ENCODE peak calls at places on chromosomes 4 and X, in five cellular contexts. One of them, this sample, is unnamed.
A peak's percentile ranks its signal among the peaks of the same experiment; 100 is the strongest.

GRCh38 chr4:64899563-64899962 is 490.3 kb upstream of the TECRL start:
- DNase-seq in right lobe of liver: no peak
- DNase-seq in neural progenitor cell: no peak
- DNase-seq in fibroblast of villous mesenchyme: no peak
- DNase-seq in upper lobe of right lung: no peak
- DNase-seq in this sample: no peak

GRCh38 chr4:102759835-102760644 is 728 bp downstream of the MANBA start:
- DNase-seq in right lobe of liver: no peak
- DNase-seq in neural progenitor cell: peak; percentile 74
- DNase-seq in upper lobe of right lung: no peak
- DNase-seq in fibroblast of villous mesenchyme: peak; percentile 73
- DNase-seq in this sample: no peak

GRCh38 chr4:83456184-83456501 is 285 bp downstream of the MRPS18C start:
- DNase-seq in upper lobe of right lung: no peak
- DNase-seq in right lobe of liver: no peak
- DNase-seq in fibroblast of villous mesenchyme: no peak
- DNase-seq in neural progenitor cell: no peak
- DNase-seq in this sample: no peak

GRCh38 chrX:83984961-83985360 is 124.0 kb downstream of the CYLC1 start:
- DNase-seq in fibroblast of villous mesenchyme: no peak
- DNase-seq in neural progenitor cell: no peak
- DNase-seq in upper lobe of right lung: no peak
- DNase-seq in right lobe of liver: no peak
- DNase-seq in this sample: no peak

GRCh38 chr4:16122784-16123183 is 39.0 kb upstream of the PROM1 start:
- DNase-seq in right lobe of liver: no peak
- DNase-seq in neural progenitor cell: no peak
- DNase-seq in upper lobe of right lung: no peak
- DNase-seq in fibroblast of villous mesenchyme: no peak
- DNase-seq in this sample: no peak

GRCh38 chr4:140135529-140136021 is 18.4 kb downstream of the MAML3 start:
- DNase-seq in right lobe of liver: no peak
- DNase-seq in upper lobe of right lung: peak; percentile 69
- DNase-seq in fibroblast of villous mesenchyme: peak; percentile 71
- DNase-seq in neural progenitor cell: no peak
- DNase-seq in this sample: peak; percentile 39

GRCh38 chr4:141080668-141081067 is 52.6 kb downstream of the RNF150 start:
- DNase-seq in neural progenitor cell: no peak
- DNase-seq in fibroblast of villous mesenchyme: no peak
- DNase-seq in upper lobe of right lung: no peak
- DNase-seq in right lobe of liver: no peak
- DNase-seq in this sample: no peak

GRCh38 chrX:50081282-50081955 is 119.4 kb downstream of the AKAP4 start:
- DNase-seq in right lobe of liver: peak; percentile 51
- DNase-seq in upper lobe of right lung: peak; percentile 69
- DNase-seq in neural progenitor cell: peak; percentile 50
- DNase-seq in fibroblast of villous mesenchyme: peak; percentile 19
- DNase-seq in this sample: peak; percentile 58

GRCh38 chr4:138870739-138871633 is 144.6 kb upstream of the NOCT start:
- DNase-seq in fibroblast of villous mesenchyme: peak; percentile 81
- DNase-seq in right lobe of liver: peak; percentile 57
- DNase-seq in upper lobe of right lung: no peak
- DNase-seq in neural progenitor cell: peak; percentile 81
- DNase-seq in this sample: peak; percentile 20

GRCh38 chr4:7863911-7864681 is 75.6 kb downstream of the AFAP1 start:
- DNase-seq in upper lobe of right lung: no peak
- DNase-seq in neural progenitor cell: peak; percentile 23
- DNase-seq in fibroblast of villous mesenchyme: no peak
- DNase-seq in right lobe of liver: no peak
- DNase-seq in this sample: no peak

GRCh38 chrX:56784666-56785065 is 55.6 kb downstream of the NBDY start:
- DNase-seq in right lobe of liver: no peak
- DNase-seq in upper lobe of right lung: peak; percentile 2
- DNase-seq in neural progenitor cell: no peak
- DNase-seq in fibroblast of villous mesenchyme: no peak
- DNase-seq in this sample: no peak

GRCh38 chrX:52341493-52341892 is 27.3 kb upstream of the XAGE2 start:
- DNase-seq in right lobe of liver: no peak
- DNase-seq in neural progenitor cell: no peak
- DNase-seq in upper lobe of right lung: no peak
- DNase-seq in fibroblast of villous mesenchyme: no peak
- DNase-seq in this sample: no peak

GRCh38 chrX:102957751-102958150 is 20.7 kb downstream of the RAB40AL start:
- DNase-seq in upper lobe of right lung: no peak
- DNase-seq in neural progenitor cell: no peak
- DNase-seq in fibroblast of villous mesenchyme: peak; percentile 8
- DNase-seq in right lobe of liver: no peak
- DNase-seq in this sample: no peak

GRCh38 chr4:123127218-123127617 is 204.8 kb upstream of the NUDT6 start:
- DNase-seq in upper lobe of right lung: no peak
- DNase-seq in neural progenitor cell: no peak
- DNase-seq in right lobe of liver: no peak
- DNase-seq in fibroblast of villous mesenchyme: peak; percentile 44
- DNase-seq in this sample: no peak

GRCh38 chrX:134626434-134626833 is 31.8 kb downstream of the PLAC1 start:
- DNase-seq in right lobe of liver: no peak
- DNase-seq in upper lobe of right lung: no peak
- DNase-seq in neural progenitor cell: no peak
- DNase-seq in fibroblast of villous mesenchyme: no peak
- DNase-seq in this sample: no peak

GRCh38 chr4:147236806-147237205 is 244.1 kb upstream of the EDNRA start:
- DNase-seq in right lobe of liver: no peak
- DNase-seq in fibroblast of villous mesenchyme: no peak
- DNase-seq in upper lobe of right lung: no peak
- DNase-seq in neural progenitor cell: no peak
- DNase-seq in this sample: no peak

GRCh38 chr4:6907658-6908191 is 1.9 kb upstream of the TBC1D14 start:
- DNase-seq in right lobe of liver: no peak
- DNase-seq in neural progenitor cell: peak; percentile 77
- DNase-seq in upper lobe of right lung: peak; percentile 80
- DNase-seq in fibroblast of villous mesenchyme: peak; percentile 41
- DNase-seq in this sample: no peak

GRCh38 chrX:66221856-66222255 is 57.8 kb downstream of the HEPH start:
- DNase-seq in upper lobe of right lung: no peak
- DNase-seq in right lobe of liver: no peak
- DNase-seq in neural progenitor cell: no peak
- DNase-seq in fibroblast of villous mesenchyme: no peak
- DNase-seq in this sample: no peak

GRCh38 chrX:134364711-134365110 is 95.3 kb upstream of the HPRT1 start:
- DNase-seq in upper lobe of right lung: no peak
- DNase-seq in neural progenitor cell: no peak
- DNase-seq in right lobe of liver: no peak
- DNase-seq in fibroblast of villous mesenchyme: peak; percentile 13
- DNase-seq in this sample: no peak

GRCh38 chrX:51776851-51777250 is 33.6 kb downstream of the GSPT2 start:
- DNase-seq in fibroblast of villous mesenchyme: no peak
- DNase-seq in upper lobe of right lung: no peak
- DNase-seq in neural progenitor cell: no peak
- DNase-seq in right lobe of liver: no peak
- DNase-seq in this sample: no peak

GRCh38 chr4:182307746-182308145 is 64.5 kb downstream of the TENM3 start:
- DNase-seq in neural progenitor cell: no peak
- DNase-seq in right lobe of liver: no peak
- DNase-seq in upper lobe of right lung: no peak
- DNase-seq in fibroblast of villous mesenchyme: peak; percentile 86
- DNase-seq in this sample: no peak

GRCh38 chr4:725368-726234 is 20.0 kb downstream of the PCGF3 start:
- DNase-seq in neural progenitor cell: no peak
- DNase-seq in right lobe of liver: no peak
- DNase-seq in upper lobe of right lung: no peak
- DNase-seq in fibroblast of villous mesenchyme: no peak
- DNase-seq in this sample: no peak

GRCh38 chr4:61628282-61628681 is 428.2 kb downstream of the ADGRL3 start:
- DNase-seq in fibroblast of villous mesenchyme: no peak
- DNase-seq in upper lobe of right lung: no peak
- DNase-seq in neural progenitor cell: no peak
- DNase-seq in right lobe of liver: no peak
- DNase-seq in this sample: no peak

GRCh38 chr4:139642364-139642763 is 23.3 kb upstream of the MGST2 start:
- DNase-seq in right lobe of liver: no peak
- DNase-seq in upper lobe of right lung: no peak
- DNase-seq in neural progenitor cell: no peak
- DNase-seq in fibroblast of villous mesenchyme: peak; percentile 65
- DNase-seq in this sample: no peak

GRCh38 chrX:111040377-111041017 is 55.5 kb upstream of the PAK3 start:
- DNase-seq in neural progenitor cell: no peak
- DNase-seq in upper lobe of right lung: no peak
- DNase-seq in right lobe of liver: no peak
- DNase-seq in fibroblast of villous mesenchyme: peak; percentile 2
- DNase-seq in this sample: no peak

GRCh38 chr4:174255790-174256189 is 27.7 kb downstream of the FBXO8 start:
- DNase-seq in fibroblast of villous mesenchyme: peak; percentile 90
- DNase-seq in neural progenitor cell: no peak
- DNase-seq in right lobe of liver: no peak
- DNase-seq in upper lobe of right lung: no peak
- DNase-seq in this sample: no peak

GRCh38 chr4:105058177-105058812 is 88.4 kb upstream of the TET2 start:
- DNase-seq in neural progenitor cell: no peak
- DNase-seq in right lobe of liver: no peak
- DNase-seq in upper lobe of right lung: no peak
- DNase-seq in fibroblast of villous mesenchyme: peak; percentile 73
- DNase-seq in this sample: no peak

GRCh38 chrX:152641996-152642395 is 4.3 kb downstream of the GABRQ start:
- DNase-seq in fibroblast of villous mesenchyme: peak; percentile 6
- DNase-seq in upper lobe of right lung: no peak
- DNase-seq in neural progenitor cell: peak; percentile 63
- DNase-seq in right lobe of liver: no peak
- DNase-seq in this sample: no peak

GRCh38 chrX:69090022-69090421 is 75.2 kb downstream of the PJA1 start:
- DNase-seq in right lobe of liver: no peak
- DNase-seq in upper lobe of right lung: no peak
- DNase-seq in fibroblast of villous mesenchyme: no peak
- DNase-seq in neural progenitor cell: no peak
- DNase-seq in this sample: no peak

GRCh38 chr4:75555294-75556164 is at the start of gene ODAPH:
- DNase-seq in right lobe of liver: no peak
- DNase-seq in upper lobe of right lung: no peak
- DNase-seq in fibroblast of villous mesenchyme: no peak
- DNase-seq in neural progenitor cell: no peak
- DNase-seq in this sample: no peak

GRCh38 chr4:6941796-6942195 is 32.2 kb downstream of the TBC1D14 start:
- DNase-seq in fibroblast of villous mesenchyme: no peak
- DNase-seq in right lobe of liver: no peak
- DNase-seq in upper lobe of right lung: no peak
- DNase-seq in neural progenitor cell: no peak
- DNase-seq in this sample: no peak

GRCh38 chr4:85938062-85938461 is 421.8 kb downstream of the MAPK10 start:
- DNase-seq in upper lobe of right lung: no peak
- DNase-seq in fibroblast of villous mesenchyme: no peak
- DNase-seq in neural progenitor cell: no peak
- DNase-seq in right lobe of liver: peak; percentile 47
- DNase-seq in this sample: no peak

DNA sequence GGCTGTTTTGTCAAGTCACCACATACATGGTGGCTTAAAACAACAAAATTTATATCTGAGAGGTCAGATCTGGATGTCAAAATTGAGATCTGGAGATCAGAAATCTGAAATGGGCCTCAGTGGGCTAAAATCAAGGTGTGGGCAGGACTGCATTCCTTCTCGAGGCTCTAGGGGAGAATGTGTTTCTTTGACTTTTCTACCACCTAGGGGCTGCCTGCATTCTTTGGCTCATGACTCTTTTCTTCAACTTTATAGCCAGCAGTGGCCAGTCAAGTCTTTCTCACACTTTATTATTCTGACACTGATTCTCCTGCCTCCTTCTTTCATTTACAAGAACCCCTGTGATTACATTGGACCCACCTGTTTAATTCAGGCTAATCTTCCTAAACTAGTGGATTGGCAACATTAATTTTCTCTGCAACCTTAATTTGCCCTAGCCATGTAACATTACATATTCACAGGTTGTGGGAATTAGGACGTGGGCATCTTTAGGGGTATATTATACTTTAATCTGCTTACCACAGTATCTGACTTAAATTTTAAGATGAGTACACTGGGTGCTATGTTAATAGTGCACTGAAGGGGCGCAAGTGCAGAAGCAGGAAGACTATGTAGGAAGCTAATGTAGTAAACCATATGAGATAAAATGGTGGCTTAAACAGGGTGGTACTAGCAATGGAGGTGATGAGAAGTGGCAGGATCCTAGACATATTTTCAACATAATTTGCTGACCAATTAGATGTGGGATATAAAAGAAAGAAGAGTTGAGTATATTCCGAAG is 188.0 kb downstream of the SLC4A4 start:
- DNase-seq in fibroblast of villous mesenchyme: no peak
- DNase-seq in upper lobe of right lung: no peak
- DNase-seq in neural progenitor cell: peak; percentile 46
- DNase-seq in right lobe of liver: no peak
- DNase-seq in this sample: no peak
- TF ChIP-seq CTCF in fibroblast of villous mesenchyme: no peak
- TF ChIP-seq CTCF in upper lobe of right lung: no peak
- TF ChIP-seq CTCF in neural progenitor cell: peak; percentile 21
- TF ChIP-seq CTCF in right lobe of liver: no peak
- TF ChIP-seq CTCF in this sample: no peak

DNA sequence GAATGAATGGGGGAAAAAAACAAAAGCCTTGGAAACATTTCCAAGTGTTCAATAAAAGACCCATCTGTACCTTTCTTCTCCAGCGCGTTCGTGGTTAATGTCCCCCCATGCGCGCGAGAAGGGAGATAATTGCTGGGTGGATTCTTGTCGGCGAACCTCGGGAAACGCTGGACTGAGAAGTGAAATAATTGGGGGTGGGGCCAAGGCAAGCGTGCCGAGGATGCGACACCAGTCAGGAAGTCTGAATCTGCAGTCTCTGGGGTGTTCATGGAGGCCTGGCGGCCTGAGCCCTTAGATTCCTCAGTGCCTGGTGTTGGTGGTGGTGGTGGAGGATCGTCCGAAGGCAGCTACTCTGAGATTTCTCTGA is 5.3 kb upstream of the ARX start:
- DNase-seq in fibroblast of villous mesenchyme: no peak
- DNase-seq in upper lobe of right lung: no peak
- DNase-seq in neural progenitor cell: no peak
- DNase-seq in right lobe of liver: no peak
- DNase-seq in this sample: no peak
- TF ChIP-seq CTCF in fibroblast of villous mesenchyme: no peak
- TF ChIP-seq CTCF in upper lobe of right lung: no peak
- TF ChIP-seq CTCF in neural progenitor cell: peak; percentile 1
- TF ChIP-seq CTCF in right lobe of liver: no peak
- TF ChIP-seq CTCF in this sample: no peak

GRCh38 chr4:156109943-156110925 is 156.6 kb upstream of the CTSO start:
- DNase-seq in upper lobe of right lung: no peak
- DNase-seq in fibroblast of villous mesenchyme: peak; percentile 45
- DNase-seq in right lobe of liver: no peak
- DNase-seq in neural progenitor cell: no peak
- DNase-seq in this sample: no peak
- TF ChIP-seq CTCF in upper lobe of right lung: no peak
- TF ChIP-seq CTCF in fibroblast of villous mesenchyme: peak; percentile 28
- TF ChIP-seq CTCF in right lobe of liver: no peak
- TF ChIP-seq CTCF in neural progenitor cell: peak; percentile 27
- TF ChIP-seq CTCF in this sample: no peak

DNA sequence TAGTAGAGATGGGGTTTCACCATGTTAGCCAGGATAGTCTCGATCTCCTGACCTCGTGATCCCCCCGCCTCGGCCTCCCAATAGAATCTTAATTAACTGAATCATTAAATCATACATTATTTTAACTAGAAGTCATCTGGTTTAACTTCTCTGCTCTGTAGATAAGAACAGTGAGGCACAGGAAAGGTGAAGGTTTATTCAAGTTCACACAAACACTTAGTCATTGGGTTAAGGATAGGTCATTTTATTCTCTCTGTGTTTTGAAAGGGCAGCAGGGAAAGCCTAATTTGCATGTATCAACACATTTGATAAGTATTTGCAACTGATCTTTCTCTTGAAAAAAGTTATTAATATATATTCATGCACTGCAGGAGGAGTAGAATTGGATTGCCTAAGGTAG is 1.1 kb upstream of the ETNPPL start:
- DNase-seq in upper lobe of right lung: no peak
- DNase-seq in fibroblast of villous mesenchyme: no peak
- DNase-seq in neural progenitor cell: no peak
- DNase-seq in right lobe of liver: no peak
- DNase-seq in this sample: no peak
- TF ChIP-seq CTCF in upper lobe of right lung: no peak
- TF ChIP-seq CTCF in fibroblast of villous mesenchyme: no peak
- TF ChIP-seq CTCF in neural progenitor cell: no peak
- TF ChIP-seq CTCF in right lobe of liver: no peak
- TF ChIP-seq CTCF in this sample: no peak